ENCODE peak calls at places on chromosomes 7 and 10, in four cellular contexts. C is tibial artery, K is ovary, G is HCT116. B is an unnamed sample. For H3K4me1, the result is how much of the 10 kb centered on the place peaks cover.

GRCh38 chr10:90857635-90858488 is at the start of gene HTR7:
- DNase-seq in C (peak), K (peak), G (no peak), B (peak)

GRCh38 chr10:78316451-78316931 is 282.8 kb downstream of the RPS24 start:
- DNase-seq in C (no peak), K (no peak), G (no peak), B (no peak)

GRCh38 chr10:89837173-89838001 is 136.0 kb downstream of the KIF20B start:
- DNase-seq in C (peak), K (peak), G (no peak), B (peak)

GRCh38 chr7:155170331-155170730 is 100.2 kb downstream of the HTR5A start:
- DNase-seq in C (no peak), K (no peak), G (no peak), B (no peak)

GRCh38 chr10:101625821-101626412 is 37.8 kb downstream of the DPCD start:
- DNase-seq in C (no peak), K (no peak), G (no peak), B (no peak)

GRCh38 chr10:788796-789748 is 99.6 kb upstream of the DIP2C start:
- DNase-seq in C (peak), K (peak), G (peak), B (peak)

GRCh38 chr10:79976999-79977398 is 28.1 kb upstream of the SFTPD start:
- DNase-seq in C (no peak), K (no peak), G (no peak), B (no peak)

GRCh38 chr7:1532456-1533254 is 2.2 kb downstream of the MAFK start:
- DNase-seq in C (peak), K (peak), G (peak), B (peak)

GRCh38 chr7:140653319-140654108 is 12.9 kb upstream of the DENND2A start:
- DNase-seq in C (peak), K (peak), G (peak), B (no peak)

GRCh38 chr7:87505557-87506242 is 30.2 kb upstream of the ABCB4 start:
- DNase-seq in C (no peak), K (no peak), G (no peak), B (no peak)

GRCh38 chr7:80478683-80479082 is 33.2 kb downstream of the GNAT3 start:
- DNase-seq in C (no peak), K (no peak), G (no peak), B (no peak)

GRCh38 chr7:24701232-24701898 is 55.9 kb downstream of the GSDME start:
- DNase-seq in C (no peak), K (no peak), G (no peak), B (no peak)

GRCh38 chr7:87083865-87084519 is 24.5 kb upstream of the ELAPOR2 start:
- DNase-seq in C (no peak), K (no peak), G (no peak), B (no peak)

GRCh38 chr10:104246981-104247380 is 7.7 kb upstream of the GSTO1 start:
- DNase-seq in C (no peak), K (no peak), G (no peak), B (no peak)

GRCh38 chr10:70477661-70478162 is 855 bp upstream of the PALD1 start:
- DNase-seq in C (no peak), K (peak), G (peak), B (no peak)

GRCh38 chr7:128831178-128831993 is 1.2 kb downstream of the FLNC start:
- DNase-seq in C (peak), K (peak), G (no peak), B (no peak)

GRCh38 chr10:50415292-50415691 is 164.0 kb upstream of the ASAH2 start:
- DNase-seq in C (no peak), K (no peak), G (no peak), B (no peak)

GRCh38 chr7:91264924-91265681 is 870 bp downstream of the FZD1 start:
- DNase-seq in C (peak), K (peak), G (no peak), B (peak)

GRCh38 chr7:82442492-82443043 is 1.0 kb downstream of the CACNA2D1 start:
- DNase-seq in C (no peak), K (no peak), G (no peak), B (no peak)

GRCh38 chr10:85620807-85621206 is 745.8 kb downstream of the GRID1 start:
- DNase-seq in C (no peak), K (no peak), G (no peak), B (no peak)

GRCh38 chr10:130727766-130728490 is 583.6 kb downstream of the TCERG1L start:
- DNase-seq in C (no peak), K (no peak), G (no peak), B (no peak)

GRCh38 chr10:659710-660141 is 29.7 kb downstream of the DIP2C start:
- DNase-seq in C (no peak), K (no peak), G (no peak), B (no peak)

GRCh38 chr10:32210306-32211045 is 136.5 kb downstream of the EPC1 start:
- DNase-seq in C (no peak), K (no peak), G (peak), B (no peak)
- TF ChIP-seq CTCF in C (peak), K (peak), G (peak), B (peak)

GRCh38 chr10:99329238-99329890 is at the start of gene CNNM1:
- DNase-seq in C (no peak), K (peak), G (no peak), B (peak)

GRCh38 chr10:99328579-99329237 is 448 bp upstream of the CNNM1 start:
- DNase-seq in C (no peak), K (peak), G (no peak), B (no peak)

GRCh38 chr10:99331207-99331803 is 2.1 kb downstream of the CNNM1 start:
- DNase-seq in C (no peak), K (no peak), G (no peak), B (no peak)

GRCh38 chr10:99329891-99330674 is 927 bp downstream of the CNNM1 start:
- DNase-seq in C (no peak), K (peak), G (no peak), B (peak)

GRCh38 chr10:99330675-99330924 is 1.4 kb downstream of the CNNM1 start:
- DNase-seq in C (no peak), K (no peak), G (no peak), B (no peak)
- H3K4me1 ChIP-seq in C (under half), K (under half), G (under half), B (under half)

DNA sequence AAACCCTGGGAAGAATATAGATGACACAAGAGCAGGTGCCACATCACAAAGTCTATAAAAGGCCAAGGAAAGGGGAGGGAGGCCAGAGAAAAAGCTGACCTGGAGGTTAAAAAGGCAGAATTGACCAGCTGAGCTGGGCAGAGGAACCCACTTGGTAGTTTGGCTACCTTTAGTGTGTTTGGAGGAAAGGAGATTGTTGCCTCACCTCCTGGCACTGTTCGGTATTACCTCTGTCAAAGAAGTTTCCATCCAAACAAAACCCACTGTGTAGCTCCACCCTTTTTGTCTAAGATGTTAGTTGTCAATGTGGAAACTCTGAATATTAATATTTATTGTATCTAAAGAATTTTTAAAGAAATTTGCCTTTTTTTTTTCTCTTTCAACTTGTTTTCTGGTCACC is 23.4 kb downstream of the ENTPD7 start:
- DNase-seq in C (no peak), K (no peak), G (peak), B (no peak)
- TF ChIP-seq CTCF in C (no peak), K (no peak), G (peak), B (no peak)

GRCh38 chr10:5615263-5615820 is 51.1 kb downstream of the ASB13 start:
- DNase-seq in C (no peak), K (no peak), G (no peak), B (no peak)
- H3K4me1 ChIP-seq in C (half or more), K (under half), G (under half), B (under half)